ENCODE peak calls at places on chromosomes 6 and 20, in six cellular contexts. M, F, Z, D, V and P are unnamed samples.

GRCh38 chr20:21225215-21225947 is 77.8 kb upstream of the XRN2 start:
- DNase-seq in M (no peak), F (no peak), Z (no peak), D (no peak), V (no peak), P (no peak)

GRCh38 chr20:9981834-9982233 is 53.0 kb upstream of the ANKEF1 start:
- DNase-seq in M (no peak), F (peak), Z (no peak), D (no peak), V (no peak), P (no peak)

GRCh38 chr20:768426-768978 is at the start of gene SLC52A3:
- DNase-seq in M (peak), F (no peak), Z (peak), D (peak), V (peak), P (no peak)

GRCh38 chr6:101259446-101259845 is 134.1 kb upstream of the GRIK2 start:
- DNase-seq in M (no peak), F (no peak), Z (no peak), D (no peak), V (no peak), P (no peak)

GRCh38 chr6:127471379-127472255 is 12.4 kb upstream of the KIAA0408 start:
- DNase-seq in M (no peak), F (peak), Z (no peak), D (no peak), V (no peak), P (no peak)

GRCh38 chr20:34713194-34713943 is 9.2 kb downstream of the TP53INP2 start:
- DNase-seq in M (peak), F (peak), Z (no peak), D (no peak), V (no peak), P (no peak)

GRCh38 chr20:42204261-42204660 is 586.1 kb upstream of the CHD6 start:
- DNase-seq in M (no peak), F (no peak), Z (no peak), D (no peak), V (no peak), P (peak)

GRCh38 chr6:42674780-42675179 is 47.6 kb downstream of the PRPH2 start:
- DNase-seq in M (no peak), F (no peak), Z (no peak), D (no peak), V (no peak), P (no peak)

GRCh38 chr6:24666097-24666615 is 543 bp downstream of the TDP2 start:
- DNase-seq in M (no peak), F (peak), Z (peak), D (peak), V (no peak), P (peak)

GRCh38 chr6:25630508-25631229 is 21.3 kb upstream of the SCGN start:
- DNase-seq in M (no peak), F (no peak), Z (no peak), D (no peak), V (no peak), P (no peak)

GRCh38 chr6:89597988-89598387 is 40.6 kb downstream of the LYRM2 start:
- DNase-seq in M (peak), F (peak), Z (no peak), D (no peak), V (no peak), P (no peak)

GRCh38 chr6:7258231-7258763 is 54.7 kb downstream of the SSR1 start:
- DNase-seq in M (no peak), F (no peak), Z (no peak), D (no peak), V (no peak), P (peak)

GRCh38 chr6:1619666-1620503 is 10.2 kb downstream of the FOXC1 start:
- DNase-seq in M (no peak), F (no peak), Z (no peak), D (peak), V (no peak), P (peak)

GRCh38 chr20:17949899-17950298 is 18.7 kb downstream of the SNX5 start:
- DNase-seq in M (no peak), F (no peak), Z (no peak), D (no peak), V (no peak), P (no peak)

GRCh38 chr6:44010411-44011349 is 116.6 kb downstream of the MRPL14 start:
- DNase-seq in M (peak), F (peak), Z (peak), D (peak), V (no peak), P (peak)

GRCh38 chr6:10411131-10411914 is 3.6 kb downstream of the TFAP2A start:
- DNase-seq in M (peak), F (no peak), Z (no peak), D (no peak), V (no peak), P (peak)

GRCh38 chr6:165181951-165182414 is 127.4 kb downstream of the C6orf118 start:
- DNase-seq in M (peak), F (peak), Z (no peak), D (no peak), V (no peak), P (no peak)

GRCh38 chr6:2158596-2159271 is 86.7 kb downstream of the GMDS start:
- DNase-seq in M (no peak), F (peak), Z (no peak), D (no peak), V (peak), P (no peak)

GRCh38 chr6:21537660-21538059 is 55.9 kb upstream of the SOX4 start:
- DNase-seq in M (no peak), F (no peak), Z (no peak), D (no peak), V (no peak), P (no peak)

GRCh38 chr6:15897063-15897934 is 231.6 kb upstream of the MYLIP start:
- DNase-seq in M (peak), F (no peak), Z (peak), D (no peak), V (no peak), P (no peak)

GRCh38 chr6:45163952-45164766 is 164.0 kb upstream of the RUNX2 start:
- DNase-seq in M (peak), F (peak), Z (no peak), D (no peak), V (no peak), P (no peak)

GRCh38 chr6:152267967-152268845 is 369.0 kb downstream of the SYNE1 start:
- DNase-seq in M (no peak), F (no peak), Z (no peak), D (no peak), V (no peak), P (no peak)

GRCh38 chr6:21180800-21181337 is 412.7 kb upstream of the SOX4 start:
- DNase-seq in M (no peak), F (no peak), Z (no peak), D (no peak), V (no peak), P (no peak)

GRCh38 chr6:121652223-121652622 is 216.8 kb downstream of the GJA1 start:
- DNase-seq in M (no peak), F (no peak), Z (no peak), D (no peak), V (no peak), P (no peak)

GRCh38 chr6:157065366-157065765 is 258.0 kb downstream of the TMEM242 start:
- DNase-seq in M (no peak), F (no peak), Z (no peak), D (no peak), V (no peak), P (no peak)

GRCh38 chr6:13810688-13811446 is 3.5 kb downstream of the MCUR1 start:
- DNase-seq in M (no peak), F (peak), Z (no peak), D (no peak), V (no peak), P (no peak)

GRCh38 chr6:13812359-13812642 is 2.1 kb downstream of the MCUR1 start:
- DNase-seq in M (no peak), F (no peak), Z (no peak), D (no peak), V (no peak), P (no peak)

GRCh38 chr6:13813011-13813410 is 1.3 kb downstream of the MCUR1 start:
- DNase-seq in M (no peak), F (no peak), Z (no peak), D (no peak), V (no peak), P (no peak)

GRCh38 chr6:13813621-13814175 is 659 bp downstream of the MCUR1 start:
- DNase-seq in M (peak), F (peak), Z (peak), D (peak), V (peak), P (peak)

DNA sequence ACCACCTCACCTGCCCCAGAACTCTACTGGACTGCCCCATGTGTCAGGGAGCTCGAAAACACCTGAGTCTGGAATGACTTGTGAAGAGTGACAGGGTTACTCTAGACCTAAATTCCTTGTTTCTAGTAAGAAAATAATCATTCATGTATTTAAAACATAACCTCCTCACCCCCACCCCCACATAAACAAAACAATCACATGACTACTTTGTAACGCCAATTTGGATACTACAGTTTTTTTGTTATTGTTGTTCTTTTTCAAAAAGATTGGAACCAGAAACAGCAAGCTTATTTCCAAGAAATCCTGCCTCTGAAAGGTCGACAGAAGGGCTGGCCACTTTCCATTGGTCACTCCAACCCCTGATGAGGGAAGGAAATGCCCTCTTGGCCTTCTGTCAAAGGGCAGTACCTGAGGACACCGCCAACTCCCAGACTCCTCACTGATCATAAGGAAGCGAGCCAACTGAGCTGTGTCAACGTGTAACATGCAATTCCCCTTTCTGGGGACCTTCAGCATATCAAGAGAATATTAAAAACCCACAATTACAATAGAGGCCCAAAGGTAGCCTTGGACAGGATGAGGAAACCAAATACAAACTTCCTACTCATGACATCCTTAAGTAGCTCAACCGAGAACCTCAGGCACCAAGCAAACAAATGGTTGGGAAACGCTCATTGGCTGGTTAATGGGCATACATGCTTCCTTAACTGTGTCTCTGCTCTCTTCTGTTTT is 2.6 kb downstream of the MCUR1 start:
- DNase-seq in M (no peak), F (no peak), Z (no peak), D (no peak), V (no peak), P (no peak)
- H3K4me3 ChIP-seq in M (no peak), F (no peak), Z (no peak), D (peak), V (no peak), P (peak)

GRCh38 chr20:38875170-38875993 is 50.8 kb upstream of the FAM83D start:
- DNase-seq in M (no peak), F (no peak), Z (no peak), D (no peak), V (no peak), P (no peak)
- H3K4me3 ChIP-seq in M (no peak), F (no peak), Z (peak), D (no peak), V (no peak), P (no peak)

GRCh38 chr6:28981391-28981832 is 23.7 kb downstream of the ZNF311 start:
- DNase-seq in M (peak), F (peak), Z (peak), D (no peak), V (no peak), P (no peak)

GRCh38 chr6:28979679-28980078 is 25.4 kb downstream of the ZNF311 start:
- DNase-seq in M (no peak), F (no peak), Z (no peak), D (no peak), V (no peak), P (no peak)

GRCh38 chr6:28981833-28982475 is 23.2 kb downstream of the ZNF311 start:
- DNase-seq in M (peak), F (peak), Z (peak), D (peak), V (no peak), P (peak)

GRCh38 chr6:28980137-28980796 is 24.8 kb downstream of the ZNF311 start:
- DNase-seq in M (no peak), F (no peak), Z (no peak), D (no peak), V (no peak), P (no peak)

DNA sequence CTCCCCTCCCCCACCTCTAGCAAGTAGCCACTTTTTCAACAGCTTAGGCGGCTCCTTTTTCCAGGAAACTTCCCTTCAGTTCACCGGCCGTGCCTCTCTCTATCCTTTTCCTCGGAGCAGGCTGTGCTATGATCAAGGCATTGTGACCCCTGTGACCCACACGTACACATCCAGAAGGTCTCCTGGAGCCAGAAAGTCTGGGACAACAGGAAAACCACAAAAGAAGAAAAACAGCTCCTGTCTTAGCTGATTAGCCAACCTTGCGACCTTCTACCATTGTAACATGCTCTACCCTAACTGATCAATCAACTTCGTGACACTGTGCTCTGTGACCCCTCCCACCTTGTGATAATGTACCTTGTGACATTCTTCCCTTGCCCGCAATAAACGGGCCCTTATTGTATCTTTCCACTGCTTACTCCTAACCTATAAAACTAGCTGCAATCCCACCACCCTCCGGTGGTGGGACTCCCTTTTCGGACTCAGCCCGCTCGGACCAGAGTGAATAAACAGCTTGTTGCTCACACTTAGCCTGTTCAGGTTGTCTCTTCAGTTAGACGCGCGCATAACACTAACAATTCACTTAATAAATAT is 24.2 kb downstream of the ZNF311 start:
- DNase-seq in M (peak), F (peak), Z (peak), D (no peak), V (no peak), P (no peak)
- H3K4me3 ChIP-seq in M (peak), F (peak), Z (peak), D (peak), V (peak), P (peak)

GRCh38 chr6:112037783-112038216 is 16.1 kb upstream of the CCN6 start:
- DNase-seq in M (peak), F (peak), Z (peak), D (no peak), V (no peak), P (peak)

GRCh38 chr6:112038756-112039430 is 15.0 kb upstream of the CCN6 start:
- DNase-seq in M (no peak), F (peak), Z (no peak), D (no peak), V (no peak), P (no peak)

GRCh38 chr6:112038268-112038667 is 15.6 kb upstream of the CCN6 start:
- DNase-seq in M (no peak), F (peak), Z (no peak), D (no peak), V (no peak), P (no peak)

GRCh38 chr6:112040933-112041332 is 13.0 kb upstream of the CCN6 start:
- DNase-seq in M (peak), F (no peak), Z (no peak), D (no peak), V (no peak), P (no peak)

DNA sequence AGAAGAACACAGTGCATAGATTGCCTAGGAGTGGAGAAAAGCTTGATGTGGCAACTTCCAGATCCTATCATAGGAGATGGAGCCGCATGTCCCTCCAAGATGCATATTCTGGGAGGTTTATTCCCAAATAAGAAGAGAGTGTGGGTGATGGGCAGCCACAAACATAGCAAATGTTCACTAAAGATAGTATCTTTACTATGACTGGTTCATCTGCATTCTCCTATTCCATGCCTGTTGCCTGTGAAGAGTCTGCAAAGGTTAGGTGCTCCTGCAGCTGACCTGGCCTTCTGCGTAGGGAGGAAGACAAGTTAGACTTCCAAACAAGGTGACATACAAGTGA is 14.5 kb upstream of the CCN6 start:
- DNase-seq in M (no peak), F (no peak), Z (no peak), D (no peak), V (no peak), P (no peak)
- H3K4me3 ChIP-seq in M (no peak), F (no peak), Z (no peak), D (no peak), V (no peak), P (no peak)

GRCh38 chr20:62791301-62792181 is 4.7 kb upstream of the MRGBP start:
- DNase-seq in M (peak), F (peak), Z (peak), D (peak), V (peak), P (no peak)
- H3K4me3 ChIP-seq in M (no peak), F (no peak), Z (no peak), D (no peak), V (peak), P (no peak)

GRCh38 chr6:105601541-105602174 is 198.8 kb upstream of the PREP start:
- DNase-seq in M (peak), F (peak), Z (peak), D (peak), V (no peak), P (peak)
- H3K4me3 ChIP-seq in M (no peak), F (peak), Z (peak), D (peak), V (no peak), P (peak)

GRCh38 chr20:23086931-23087411 is 847 bp upstream of the CD93 start:
- DNase-seq in M (no peak), F (no peak), Z (peak), D (no peak), V (no peak), P (peak)

GRCh38 chr20:23084845-23085355 is 1.2 kb downstream of the CD93 start:
- DNase-seq in M (no peak), F (no peak), Z (no peak), D (no peak), V (no peak), P (no peak)

GRCh38 chr20:23086056-23086551 is at the start of gene CD93:
- DNase-seq in M (no peak), F (peak), Z (no peak), D (no peak), V (no peak), P (peak)

GRCh38 chr20:23084282-23084844 is 1.8 kb downstream of the CD93 start:
- DNase-seq in M (no peak), F (no peak), Z (no peak), D (no peak), V (no peak), P (no peak)

GRCh38 chr20:23085415-23086055 is 589 bp downstream of the CD93 start:
- DNase-seq in M (no peak), F (no peak), Z (no peak), D (no peak), V (no peak), P (no peak)
- H3K4me3 ChIP-seq in M (no peak), F (no peak), Z (peak), D (peak), V (no peak), P (peak)

GRCh38 chr6:56524891-56525703 is 117.6 kb downstream of the DST start:
- DNase-seq in M (peak), F (peak), Z (no peak), D (no peak), V (no peak), P (no peak)
- H3K4me3 ChIP-seq in M (no peak), F (no peak), Z (no peak), D (no peak), V (no peak), P (no peak)